ENCODE peak calls at places on chromosomes 4 and X, in ten cellular contexts. One of them, this sample, is unnamed.
A peak's percentile ranks its signal among the peaks of the same experiment; 100 is the strongest.

GRCh38 chr4:64822405-64822804 is 413.2 kb upstream of the TECRL start:
- DNase-seq in sigmoid colon: no peak
- DNase-seq in stomach: no peak
- DNase-seq in suprapubic skin: no peak
- DNase-seq in transverse colon: no peak
- DNase-seq in A549: no peak
- DNase-seq in upper lobe of left lung: no peak
- DNase-seq in HepG2: no peak
- DNase-seq in K562: no peak
- DNase-seq in ovary: no peak
- DNase-seq in this sample: no peak

GRCh38 chrX:12370444-12371089 is 232.3 kb downstream of the FRMPD4 start:
- DNase-seq in K562: no peak
- DNase-seq in suprapubic skin: no peak
- DNase-seq in ovary: peak; percentile 38
- DNase-seq in A549: no peak
- DNase-seq in sigmoid colon: no peak
- DNase-seq in HepG2: no peak
- DNase-seq in stomach: no peak
- DNase-seq in transverse colon: no peak
- DNase-seq in upper lobe of left lung: no peak
- DNase-seq in this sample: no peak

GRCh38 chr4:84920591-84920990 is 45.9 kb downstream of the WDFY3 start:
- DNase-seq in HepG2: no peak
- DNase-seq in ovary: no peak
- DNase-seq in A549: no peak
- DNase-seq in suprapubic skin: no peak
- DNase-seq in stomach: no peak
- DNase-seq in upper lobe of left lung: no peak
- DNase-seq in transverse colon: no peak
- DNase-seq in sigmoid colon: no peak
- DNase-seq in K562: no peak
- DNase-seq in this sample: no peak

GRCh38 chr4:20370284-20370683 is 118.6 kb downstream of the SLIT2 start:
- DNase-seq in transverse colon: no peak
- DNase-seq in upper lobe of left lung: no peak
- DNase-seq in HepG2: no peak
- DNase-seq in suprapubic skin: no peak
- DNase-seq in sigmoid colon: no peak
- DNase-seq in A549: no peak
- DNase-seq in K562: no peak
- DNase-seq in ovary: no peak
- DNase-seq in stomach: no peak
- DNase-seq in this sample: no peak

GRCh38 chr4:118888666-118889312 is at the start of gene SYNPO2:
- DNase-seq in suprapubic skin: peak; percentile 85
- DNase-seq in upper lobe of left lung: peak; percentile 54
- DNase-seq in stomach: peak; percentile 54
- DNase-seq in K562: peak; percentile 14
- DNase-seq in sigmoid colon: peak; percentile 97
- DNase-seq in A549: peak; percentile 54
- DNase-seq in transverse colon: peak; percentile 72
- DNase-seq in HepG2: no peak
- DNase-seq in ovary: peak; percentile 92
- DNase-seq in this sample: peak; percentile 79

GRCh38 chr4:42570221-42570620 is 86.7 kb downstream of the ATP8A1 start:
- DNase-seq in A549: no peak
- DNase-seq in suprapubic skin: no peak
- DNase-seq in ovary: no peak
- DNase-seq in stomach: peak; percentile 94
- DNase-seq in sigmoid colon: peak; percentile 73
- DNase-seq in upper lobe of left lung: peak; percentile 73
- DNase-seq in transverse colon: peak; percentile 19
- DNase-seq in K562: no peak
- DNase-seq in HepG2: no peak
- DNase-seq in this sample: no peak

GRCh38 chrX:19658030-19658429 is 142.7 kb upstream of the MAP3K15 start:
- DNase-seq in HepG2: no peak
- DNase-seq in ovary: no peak
- DNase-seq in stomach: no peak
- DNase-seq in K562: no peak
- DNase-seq in sigmoid colon: no peak
- DNase-seq in transverse colon: no peak
- DNase-seq in upper lobe of left lung: no peak
- DNase-seq in A549: no peak
- DNase-seq in suprapubic skin: no peak
- DNase-seq in this sample: no peak

GRCh38 chrX:136586386-136586785 is 54.4 kb downstream of the VGLL1 start:
- DNase-seq in stomach: no peak
- DNase-seq in transverse colon: no peak
- DNase-seq in ovary: no peak
- DNase-seq in sigmoid colon: no peak
- DNase-seq in HepG2: no peak
- DNase-seq in upper lobe of left lung: no peak
- DNase-seq in suprapubic skin: no peak
- DNase-seq in A549: no peak
- DNase-seq in K562: no peak
- DNase-seq in this sample: no peak

GRCh38 chr4:82194329-82194728 is 179.5 kb downstream of the HNRNPD start:
- DNase-seq in ovary: no peak
- DNase-seq in HepG2: no peak
- DNase-seq in stomach: no peak
- DNase-seq in transverse colon: no peak
- DNase-seq in upper lobe of left lung: no peak
- DNase-seq in K562: no peak
- DNase-seq in sigmoid colon: no peak
- DNase-seq in suprapubic skin: no peak
- DNase-seq in A549: no peak
- DNase-seq in this sample: no peak

GRCh38 chr4:87734084-87734483 is 65.3 kb upstream of the IBSP start:
- DNase-seq in upper lobe of left lung: no peak
- DNase-seq in suprapubic skin: no peak
- DNase-seq in K562: no peak
- DNase-seq in A549: no peak
- DNase-seq in ovary: no peak
- DNase-seq in stomach: no peak
- DNase-seq in transverse colon: no peak
- DNase-seq in sigmoid colon: no peak
- DNase-seq in HepG2: no peak
- DNase-seq in this sample: no peak

GRCh38 chr4:115657991-115658390 is 544.6 kb upstream of the NDST4 start:
- DNase-seq in HepG2: no peak
- DNase-seq in stomach: no peak
- DNase-seq in A549: no peak
- DNase-seq in upper lobe of left lung: no peak
- DNase-seq in sigmoid colon: no peak
- DNase-seq in suprapubic skin: no peak
- DNase-seq in K562: no peak
- DNase-seq in ovary: no peak
- DNase-seq in transverse colon: no peak
- DNase-seq in this sample: no peak

GRCh38 chr4:16931906-16932305 is 33.5 kb upstream of the LDB2 start:
- DNase-seq in K562: no peak
- DNase-seq in ovary: no peak
- DNase-seq in stomach: no peak
- DNase-seq in HepG2: no peak
- DNase-seq in transverse colon: no peak
- DNase-seq in sigmoid colon: no peak
- DNase-seq in upper lobe of left lung: no peak
- DNase-seq in A549: no peak
- DNase-seq in suprapubic skin: no peak
- DNase-seq in this sample: no peak

GRCh38 chr4:72375050-72375736 is 193.8 kb downstream of the ADAMTS3 start:
- DNase-seq in stomach: no peak
- DNase-seq in K562: peak; percentile 7
- DNase-seq in upper lobe of left lung: no peak
- DNase-seq in HepG2: no peak
- DNase-seq in suprapubic skin: no peak
- DNase-seq in A549: peak; percentile 5
- DNase-seq in ovary: no peak
- DNase-seq in sigmoid colon: no peak
- DNase-seq in transverse colon: no peak
- DNase-seq in this sample: no peak

DNA sequence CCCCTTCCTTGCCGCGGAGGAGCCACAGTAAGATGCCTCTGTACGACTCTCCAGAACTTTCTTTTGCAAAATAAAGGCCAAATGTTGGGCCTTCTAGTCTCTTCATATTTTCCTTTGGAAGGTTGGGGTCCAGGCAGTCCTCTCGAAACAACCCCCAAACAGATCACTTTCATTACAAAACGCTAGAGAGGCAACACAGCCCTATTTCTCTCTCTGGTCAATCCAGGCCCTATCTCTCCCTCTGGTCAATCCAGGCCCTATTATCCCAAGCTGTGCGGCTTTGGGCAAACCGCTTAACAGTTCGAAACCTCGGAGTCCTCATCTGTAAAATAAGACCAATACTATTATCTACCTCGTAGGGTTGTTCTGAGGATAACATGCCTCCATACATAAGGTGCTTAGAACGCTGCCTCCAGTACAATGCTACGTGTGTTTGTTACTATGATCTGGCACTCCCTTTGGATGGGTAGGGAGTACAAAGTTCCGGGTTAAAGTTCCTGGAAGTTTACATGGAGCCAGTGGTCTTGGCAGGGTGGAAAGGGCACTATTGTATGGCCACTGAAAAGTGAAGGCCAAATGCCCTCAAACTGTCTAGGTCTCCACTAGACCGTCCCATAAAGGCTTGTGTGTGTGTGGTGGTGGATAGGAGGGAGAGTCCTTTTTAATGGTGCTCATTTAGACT is 75.4 kb upstream of the BCOR start:
- DNase-seq in suprapubic skin: no peak
- DNase-seq in ovary: no peak
- DNase-seq in K562: no peak
- DNase-seq in HepG2: peak; percentile 77
- DNase-seq in transverse colon: no peak
- DNase-seq in sigmoid colon: no peak
- DNase-seq in upper lobe of left lung: no peak
- DNase-seq in A549: no peak
- DNase-seq in stomach: no peak
- DNase-seq in this sample: no peak
- H3K4me3 ChIP-seq in suprapubic skin: peak overlapping the region; percentile 51
- H3K4me3 ChIP-seq in ovary: no peak overlapping the region
- H3K4me3 ChIP-seq in K562: peak overlapping the region; percentile 48
- H3K4me3 ChIP-seq in HepG2: peak overlapping the region; percentile 74
- H3K4me3 ChIP-seq in transverse colon: no peak overlapping the region
- H3K4me3 ChIP-seq in sigmoid colon: peak overlapping the region; percentile 50
- H3K4me3 ChIP-seq in upper lobe of left lung: peak overlapping the region; percentile 51
- H3K4me3 ChIP-seq in A549: no peak overlapping the region
- H3K4me3 ChIP-seq in stomach: peak overlapping the region; percentile 42
- H3K4me3 ChIP-seq in this sample: peak overlapping the region; percentile 23

GRCh38 chrX:38804481-38805293 is 3.4 kb downstream of the MID1IP1 start:
- DNase-seq in suprapubic skin: no peak
- DNase-seq in A549: peak; percentile 40
- DNase-seq in upper lobe of left lung: peak; percentile 24
- DNase-seq in ovary: peak; percentile 63
- DNase-seq in transverse colon: peak; percentile 23
- DNase-seq in K562: no peak
- DNase-seq in sigmoid colon: peak; percentile 65
- DNase-seq in stomach: peak; percentile 52
- DNase-seq in HepG2: no peak
- DNase-seq in this sample: no peak
- TF ChIP-seq POLR2A in suprapubic skin: no peak
- TF ChIP-seq POLR2A in A549: no peak
- TF ChIP-seq POLR2A in upper lobe of left lung: no peak
- TF ChIP-seq POLR2A in ovary: no peak
- TF ChIP-seq POLR2A in transverse colon: peak; percentile 17
- TF ChIP-seq POLR2A in K562: no peak
- TF ChIP-seq POLR2A in sigmoid colon: no peak
- TF ChIP-seq POLR2A in stomach: no peak
- TF ChIP-seq POLR2A in HepG2: no peak
- TF ChIP-seq POLR2A in this sample: no peak

DNA sequence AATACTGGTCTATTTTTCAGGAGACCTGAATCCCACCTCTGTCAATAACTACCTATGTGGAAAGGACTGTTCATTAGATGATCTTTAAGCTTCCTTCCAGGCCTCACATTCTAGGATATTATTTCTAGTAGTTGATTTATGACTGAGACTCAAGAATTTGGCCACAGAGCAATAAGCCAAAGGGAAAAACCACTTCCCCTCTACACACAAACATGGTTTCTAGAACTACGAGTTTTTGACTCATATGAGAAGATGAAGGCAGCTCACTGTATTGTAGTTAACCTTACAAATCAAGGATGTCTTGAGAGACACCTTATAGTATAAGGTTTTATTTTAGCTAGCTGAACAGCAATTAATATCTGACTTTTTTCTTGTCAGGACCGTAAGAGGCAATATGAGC is 36.9 kb upstream of the GDPD2 start:
- DNase-seq in transverse colon: no peak
- DNase-seq in ovary: no peak
- DNase-seq in upper lobe of left lung: no peak
- DNase-seq in stomach: no peak
- DNase-seq in A549: no peak
- DNase-seq in suprapubic skin: no peak
- DNase-seq in K562: no peak
- DNase-seq in HepG2: no peak
- DNase-seq in sigmoid colon: no peak
- DNase-seq in this sample: no peak
- TF ChIP-seq EP300 in transverse colon: no peak
- TF ChIP-seq EP300 in ovary: no peak
- TF ChIP-seq EP300 in upper lobe of left lung: no peak
- TF ChIP-seq EP300 in stomach: no peak
- TF ChIP-seq EP300 in A549: no peak
- TF ChIP-seq EP300 in suprapubic skin: no peak
- TF ChIP-seq EP300 in K562: no peak
- TF ChIP-seq EP300 in HepG2: no peak
- TF ChIP-seq EP300 in sigmoid colon: no peak
- TF ChIP-seq EP300 in this sample: no peak

GRCh38 chrX:14875624-14876023 is 2.4 kb downstream of the MOSPD2 start:
- DNase-seq in suprapubic skin: no peak
- DNase-seq in ovary: no peak
- DNase-seq in sigmoid colon: no peak
- DNase-seq in A549: no peak
- DNase-seq in upper lobe of left lung: no peak
- DNase-seq in transverse colon: no peak
- DNase-seq in K562: no peak
- DNase-seq in HepG2: no peak
- DNase-seq in stomach: no peak
- DNase-seq in this sample: no peak

GRCh38 chrX:14872851-14873675 is at the start of the genes FANCB and MOSPD2:
- DNase-seq in transverse colon: peak; percentile 95
- DNase-seq in A549: peak; percentile 95
- DNase-seq in upper lobe of left lung: peak; percentile 95
- DNase-seq in HepG2: peak; percentile 90
- DNase-seq in suprapubic skin: peak; percentile 92
- DNase-seq in K562: peak; percentile 93
- DNase-seq in ovary: peak; percentile 95
- DNase-seq in stomach: peak; percentile 93
- DNase-seq in sigmoid colon: peak; percentile 96
- DNase-seq in this sample: peak; percentile 80

GRCh38 chrX:14871767-14872166 is 1.1 kb downstream of the FANCB start:
- DNase-seq in ovary: no peak
- DNase-seq in K562: no peak
- DNase-seq in upper lobe of left lung: no peak
- DNase-seq in suprapubic skin: no peak
- DNase-seq in stomach: no peak
- DNase-seq in sigmoid colon: no peak
- DNase-seq in A549: no peak
- DNase-seq in HepG2: no peak
- DNase-seq in transverse colon: no peak
- DNase-seq in this sample: no peak

GRCh38 chrX:14872355-14872754 is 514 bp downstream of the FANCB start:
- DNase-seq in suprapubic skin: no peak
- DNase-seq in sigmoid colon: no peak
- DNase-seq in HepG2: no peak
- DNase-seq in K562: peak; percentile 33
- DNase-seq in upper lobe of left lung: no peak
- DNase-seq in ovary: no peak
- DNase-seq in A549: no peak
- DNase-seq in transverse colon: no peak
- DNase-seq in stomach: no peak
- DNase-seq in this sample: no peak

GRCh38 chrX:14873676-14874049 is 442 bp downstream of the MOSPD2 start:
- DNase-seq in suprapubic skin: no peak
- DNase-seq in upper lobe of left lung: no peak
- DNase-seq in transverse colon: no peak
- DNase-seq in A549: no peak
- DNase-seq in K562: no peak
- DNase-seq in stomach: no peak
- DNase-seq in sigmoid colon: no peak
- DNase-seq in HepG2: no peak
- DNase-seq in ovary: no peak
- DNase-seq in this sample: no peak
- H3K4me3 ChIP-seq in suprapubic skin: peak overlapping the region; percentile 77
- H3K4me3 ChIP-seq in upper lobe of left lung: peak overlapping the region; percentile 84
- H3K4me3 ChIP-seq in transverse colon: peak overlapping the region; percentile 59
- H3K4me3 ChIP-seq in A549: peak overlapping the region; percentile 79
- H3K4me3 ChIP-seq in K562: peak overlapping the region; percentile 85
- H3K4me3 ChIP-seq in stomach: peak overlapping the region; percentile 66
- H3K4me3 ChIP-seq in sigmoid colon: peak overlapping the region; percentile 71
- H3K4me3 ChIP-seq in HepG2: peak overlapping the region; percentile 83
- H3K4me3 ChIP-seq in ovary: peak overlapping the region; percentile 63
- H3K4me3 ChIP-seq in this sample: peak overlapping the region; percentile 58

This sample was measured in tibial nerve.